ENCODE peak calls at places on chromosomes 1 and 21, in eight cellular contexts. One of them, this sample, is unnamed.

GRCh38 chr1:64515427-64515826 is 45.5 kb downstream of the CACHD1 start:
- DNase-seq in ovary: peak
- DNase-seq in AG04450: peak
- DNase-seq in astrocyte: peak
- DNase-seq in astrocyte of the cerebellum: no peak
- DNase-seq in HCT116: no peak
- DNase-seq in MM.1S: no peak
- DNase-seq in GM23338: no peak
- DNase-seq in this sample: no peak

GRCh38 chr1:234698624-234699023 is 88.6 kb upstream of the IRF2BP2 start:
- DNase-seq in MM.1S: no peak
- DNase-seq in astrocyte: no peak
- DNase-seq in GM23338: no peak
- DNase-seq in HCT116: no peak
- DNase-seq in astrocyte of the cerebellum: no peak
- DNase-seq in AG04450: no peak
- DNase-seq in ovary: no peak
- DNase-seq in this sample: no peak

GRCh38 chr1:240021709-240022108 is 70.0 kb upstream of the FMN2 start:
- DNase-seq in ovary: no peak
- DNase-seq in HCT116: no peak
- DNase-seq in AG04450: no peak
- DNase-seq in astrocyte of the cerebellum: no peak
- DNase-seq in MM.1S: no peak
- DNase-seq in astrocyte: no peak
- DNase-seq in GM23338: no peak
- DNase-seq in this sample: no peak

GRCh38 chr1:46413596-46413985 is 19.5 kb downstream of the FAAH start:
- DNase-seq in HCT116: no peak
- DNase-seq in ovary: no peak
- DNase-seq in GM23338: peak
- DNase-seq in astrocyte: no peak
- DNase-seq in astrocyte of the cerebellum: no peak
- DNase-seq in AG04450: no peak
- DNase-seq in MM.1S: no peak
- DNase-seq in this sample: peak

GRCh38 chr1:100077525-100077924 is 55.2 kb downstream of the SASS6 start:
- DNase-seq in AG04450: no peak
- DNase-seq in ovary: no peak
- DNase-seq in HCT116: no peak
- DNase-seq in GM23338: no peak
- DNase-seq in MM.1S: no peak
- DNase-seq in astrocyte: no peak
- DNase-seq in astrocyte of the cerebellum: peak
- DNase-seq in this sample: peak

GRCh38 chr1:101360506-101360905 is 123.7 kb downstream of the S1PR1 start:
- DNase-seq in HCT116: no peak
- DNase-seq in ovary: no peak
- DNase-seq in MM.1S: no peak
- DNase-seq in astrocyte: no peak
- DNase-seq in GM23338: no peak
- DNase-seq in astrocyte of the cerebellum: no peak
- DNase-seq in AG04450: no peak
- DNase-seq in this sample: no peak

GRCh38 chr1:80594013-80594412 is 1206.7 kb upstream of the ADGRL2 start:
- DNase-seq in MM.1S: no peak
- DNase-seq in astrocyte: no peak
- DNase-seq in GM23338: no peak
- DNase-seq in HCT116: no peak
- DNase-seq in ovary: no peak
- DNase-seq in AG04450: no peak
- DNase-seq in astrocyte of the cerebellum: no peak
- DNase-seq in this sample: no peak

GRCh38 chr1:21378705-21379494 is 61.0 kb upstream of the NBPF3 start:
- DNase-seq in HCT116: no peak
- DNase-seq in GM23338: no peak
- DNase-seq in MM.1S: no peak
- DNase-seq in ovary: no peak
- DNase-seq in astrocyte of the cerebellum: no peak
- DNase-seq in astrocyte: no peak
- DNase-seq in AG04450: no peak
- DNase-seq in this sample: no peak

GRCh38 chr1:172359531-172359991 is 60.9 kb upstream of the C1orf105 start:
- DNase-seq in MM.1S: no peak
- DNase-seq in astrocyte: peak
- DNase-seq in HCT116: no peak
- DNase-seq in ovary: no peak
- DNase-seq in GM23338: no peak
- DNase-seq in astrocyte of the cerebellum: peak
- DNase-seq in AG04450: no peak
- DNase-seq in this sample: no peak

GRCh38 chr1:98490099-98490498 is 171.4 kb upstream of the SNX7 start:
- DNase-seq in GM23338: no peak
- DNase-seq in astrocyte: no peak
- DNase-seq in AG04450: no peak
- DNase-seq in HCT116: no peak
- DNase-seq in ovary: no peak
- DNase-seq in astrocyte of the cerebellum: no peak
- DNase-seq in MM.1S: no peak
- DNase-seq in this sample: no peak

GRCh38 chr21:23398726-23399125 is 2208.6 kb downstream of the MRPL39 start:
- DNase-seq in GM23338: no peak
- DNase-seq in astrocyte of the cerebellum: no peak
- DNase-seq in astrocyte: no peak
- DNase-seq in ovary: no peak
- DNase-seq in MM.1S: no peak
- DNase-seq in AG04450: no peak
- DNase-seq in HCT116: no peak
- DNase-seq in this sample: no peak

GRCh38 chr21:23402929-23403520 is 2204.3 kb downstream of the MRPL39 start:
- DNase-seq in ovary: no peak
- DNase-seq in astrocyte of the cerebellum: no peak
- DNase-seq in AG04450: no peak
- DNase-seq in HCT116: no peak
- DNase-seq in GM23338: no peak
- DNase-seq in MM.1S: no peak
- DNase-seq in astrocyte: no peak
- DNase-seq in this sample: no peak

DNA sequence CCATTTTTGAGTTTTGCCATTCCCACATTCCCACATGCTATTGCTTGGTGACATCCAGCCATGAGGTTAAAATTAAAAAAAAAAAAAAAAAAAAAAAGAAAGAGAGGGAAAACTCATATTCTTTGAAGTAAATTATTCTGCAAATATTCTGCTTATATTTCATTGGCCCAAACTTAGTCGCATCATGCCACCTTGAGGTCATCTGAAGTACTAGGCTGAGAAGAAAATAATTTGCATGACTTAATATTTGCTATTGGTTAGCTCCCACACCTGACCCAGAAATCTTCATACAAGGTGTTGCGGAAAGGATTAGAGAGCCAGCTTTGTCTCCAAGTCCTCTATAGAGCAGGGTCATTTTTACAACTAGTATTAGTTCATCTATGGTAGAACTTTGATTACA is 2206.0 kb downstream of the MRPL39 start:
- DNase-seq in MM.1S: peak
- DNase-seq in astrocyte of the cerebellum: no peak
- DNase-seq in astrocyte: no peak
- DNase-seq in AG04450: no peak
- DNase-seq in HCT116: no peak
- DNase-seq in GM23338: peak
- DNase-seq in ovary: no peak
- DNase-seq in this sample: no peak
- TF ChIP-seq CTCF in MM.1S: peak
- TF ChIP-seq CTCF in astrocyte of the cerebellum: peak
- TF ChIP-seq CTCF in astrocyte: no peak
- TF ChIP-seq CTCF in AG04450: no peak
- TF ChIP-seq CTCF in HCT116: no peak
- TF ChIP-seq CTCF in GM23338: peak
- TF ChIP-seq CTCF in ovary: no peak
- TF ChIP-seq CTCF in this sample: peak

DNA sequence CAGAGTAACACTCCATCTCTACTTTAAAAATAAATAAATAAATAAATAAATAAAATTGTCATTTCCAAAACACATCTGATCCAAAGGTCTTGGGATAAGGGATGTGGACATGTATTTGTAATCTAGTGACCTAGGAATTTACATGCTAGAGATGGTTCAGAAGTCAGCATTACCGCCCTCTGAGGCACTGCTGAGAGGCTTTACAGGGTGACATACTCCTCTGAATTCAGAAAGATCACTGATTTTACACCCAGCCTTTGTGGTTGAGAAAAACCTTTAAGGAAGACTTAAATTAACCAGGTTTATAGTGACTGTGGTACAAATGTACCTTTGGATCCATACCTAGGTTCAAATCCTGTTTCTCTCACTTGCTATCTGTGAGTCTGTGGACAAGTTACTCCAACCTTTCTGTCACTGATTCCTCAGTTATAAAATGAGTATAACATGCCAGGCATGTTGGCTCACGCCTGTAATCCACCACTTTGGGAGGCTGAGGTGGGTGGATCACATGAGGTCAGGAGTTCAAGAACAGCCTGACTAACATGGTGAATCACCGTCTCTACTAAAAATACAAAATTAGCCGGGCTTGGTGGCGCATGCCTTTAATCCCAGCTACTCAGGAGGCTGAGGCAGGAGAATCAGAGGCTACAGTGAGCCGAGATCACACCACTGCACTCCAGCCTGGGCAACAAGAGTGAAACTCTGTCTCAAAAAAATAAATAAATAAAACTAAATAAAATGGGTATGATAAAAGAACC is 20.1 kb downstream of the OSBPL9 start:
- DNase-seq in MM.1S: no peak
- DNase-seq in GM23338: no peak
- DNase-seq in astrocyte: peak
- DNase-seq in HCT116: peak
- DNase-seq in ovary: peak
- DNase-seq in astrocyte of the cerebellum: no peak
- DNase-seq in AG04450: peak
- DNase-seq in this sample: no peak
- TF ChIP-seq CTCF in MM.1S: no peak
- TF ChIP-seq CTCF in GM23338: no peak
- TF ChIP-seq CTCF in astrocyte: no peak
- TF ChIP-seq CTCF in HCT116: no peak
- TF ChIP-seq CTCF in ovary: no peak
- TF ChIP-seq CTCF in astrocyte of the cerebellum: no peak
- TF ChIP-seq CTCF in AG04450: no peak
- TF ChIP-seq CTCF in this sample: no peak

GRCh38 chr1:220880726-220881506 is 1.7 kb downstream of the HLX start:
- DNase-seq in GM23338: peak
- DNase-seq in ovary: peak
- DNase-seq in astrocyte: peak
- DNase-seq in HCT116: no peak
- DNase-seq in MM.1S: no peak
- DNase-seq in AG04450: no peak
- DNase-seq in astrocyte of the cerebellum: peak
- DNase-seq in this sample: peak

GRCh38 chr1:220879090-220879508 is at the start of gene HLX:
- DNase-seq in HCT116: peak
- DNase-seq in astrocyte: peak
- DNase-seq in MM.1S: peak
- DNase-seq in ovary: peak
- DNase-seq in AG04450: peak
- DNase-seq in GM23338: peak
- DNase-seq in astrocyte of the cerebellum: peak
- DNase-seq in this sample: peak

GRCh38 chr1:220880367-220880680 is 1.1 kb downstream of the HLX start:
- DNase-seq in HCT116: no peak
- DNase-seq in MM.1S: no peak
- DNase-seq in astrocyte of the cerebellum: no peak
- DNase-seq in GM23338: no peak
- DNase-seq in ovary: no peak
- DNase-seq in astrocyte: no peak
- DNase-seq in AG04450: no peak
- DNase-seq in this sample: no peak

GRCh38 chr1:220878223-220879081 is 791 bp upstream of the HLX start:
- DNase-seq in ovary: no peak
- DNase-seq in GM23338: peak
- DNase-seq in astrocyte of the cerebellum: no peak
- DNase-seq in MM.1S: no peak
- DNase-seq in astrocyte: no peak
- DNase-seq in HCT116: no peak
- DNase-seq in AG04450: no peak
- DNase-seq in this sample: peak

DNA sequence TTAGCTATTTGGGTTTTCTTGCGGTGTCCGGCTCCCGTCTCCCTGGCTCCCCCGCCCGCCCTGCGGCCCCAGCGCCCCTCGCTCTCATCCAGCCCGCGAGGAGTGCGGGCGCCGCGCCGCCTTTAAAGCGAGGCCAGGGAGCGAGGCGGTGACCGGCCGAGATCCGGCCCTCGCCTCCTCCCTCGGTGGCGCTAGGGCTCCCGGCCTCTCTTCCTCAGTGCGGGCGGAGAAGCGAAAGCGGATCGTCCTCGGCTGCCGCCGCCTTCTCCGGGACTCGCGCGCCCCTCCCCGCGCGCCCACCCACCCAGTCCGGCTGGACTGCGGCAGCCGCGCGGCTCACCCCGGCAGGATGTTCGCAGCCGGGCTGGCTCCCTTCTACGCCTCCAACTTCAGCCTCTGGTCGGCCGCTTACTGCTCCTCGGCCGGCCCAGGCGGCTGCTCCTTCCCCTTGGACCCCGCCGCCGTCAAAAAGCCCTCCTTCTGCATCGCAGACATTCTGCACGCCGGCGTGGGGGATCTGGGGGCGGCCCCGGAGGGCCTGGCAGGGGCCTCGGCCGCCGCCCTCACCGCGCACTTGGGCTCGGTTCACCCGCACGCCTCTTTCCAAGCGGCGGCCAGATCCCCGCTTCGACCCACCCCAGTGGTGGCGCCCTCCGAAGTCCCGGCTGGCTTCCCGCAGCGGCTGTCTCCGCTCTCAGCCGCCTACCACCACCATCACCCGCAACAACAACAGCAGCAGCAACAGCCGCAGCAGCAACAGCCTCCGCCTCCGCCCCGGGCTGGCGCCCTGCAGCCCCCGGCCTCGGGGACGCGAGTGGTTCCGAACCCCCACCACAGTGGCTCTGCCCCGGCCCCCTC is 495 bp downstream of the HLX start:
- DNase-seq in GM23338: peak
- DNase-seq in ovary: peak
- DNase-seq in astrocyte of the cerebellum: no peak
- DNase-seq in astrocyte: peak
- DNase-seq in HCT116: no peak
- DNase-seq in MM.1S: peak
- DNase-seq in AG04450: no peak
- DNase-seq in this sample: peak
- TF ChIP-seq CTCF in GM23338: no peak
- TF ChIP-seq CTCF in ovary: no peak
- TF ChIP-seq CTCF in astrocyte of the cerebellum: no peak
- TF ChIP-seq CTCF in astrocyte: no peak
- TF ChIP-seq CTCF in HCT116: no peak
- TF ChIP-seq CTCF in MM.1S: peak
- TF ChIP-seq CTCF in AG04450: peak
- TF ChIP-seq CTCF in this sample: no peak

DNA sequence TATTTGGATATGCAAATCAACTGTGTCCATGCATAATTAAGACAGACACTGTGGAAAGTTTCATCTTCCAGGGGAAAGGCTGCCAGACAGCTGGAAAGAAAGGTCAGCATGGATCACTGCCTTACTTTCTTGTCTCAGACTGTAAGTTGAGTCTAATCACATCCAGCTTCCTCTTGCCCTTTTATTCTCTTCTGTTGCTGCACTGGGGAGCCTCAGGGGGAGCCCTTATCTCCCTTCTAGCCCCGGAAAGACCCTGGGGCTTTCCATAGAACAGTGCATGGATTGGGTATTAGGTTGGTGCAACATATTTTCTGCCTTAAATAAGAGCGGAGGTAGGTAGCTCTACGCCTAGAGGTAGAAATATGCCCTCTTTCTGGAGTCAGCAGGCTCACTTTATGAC is 182.9 kb downstream of the OMA1 start:
- DNase-seq in AG04450: no peak
- DNase-seq in astrocyte: no peak
- DNase-seq in astrocyte of the cerebellum: no peak
- DNase-seq in ovary: no peak
- DNase-seq in GM23338: no peak
- DNase-seq in HCT116: no peak
- DNase-seq in MM.1S: no peak
- DNase-seq in this sample: no peak
- TF ChIP-seq CTCF in AG04450: peak
- TF ChIP-seq CTCF in astrocyte: no peak
- TF ChIP-seq CTCF in astrocyte of the cerebellum: no peak
- TF ChIP-seq CTCF in ovary: no peak
- TF ChIP-seq CTCF in GM23338: peak
- TF ChIP-seq CTCF in HCT116: no peak
- TF ChIP-seq CTCF in MM.1S: no peak
- TF ChIP-seq CTCF in this sample: no peak

This sample was measured in GM13977.